ENCODE peak calls at places on chromosomes 13 and 19, in six cellular contexts. One of them, this sample, is unnamed.

GRCh38 chr13:20160346-20161274 is at the start of gene GJA3:
- DNase-seq in H9: peak; percentile 77
- DNase-seq in mesendoderm: peak; percentile 54
- DNase-seq in IMR-90: peak; percentile 39
- DNase-seq in neuronal stem cell: peak; percentile 71
- DNase-seq in H1: peak; percentile 81
- DNase-seq in this sample: peak; percentile 40

GRCh38 chr19:38506723-38507550 is 73.4 kb downstream of the RYR1 start:
- DNase-seq in H9: peak; percentile 98
- DNase-seq in mesendoderm: peak; percentile 94
- DNase-seq in IMR-90: no peak
- DNase-seq in neuronal stem cell: peak; percentile 48
- DNase-seq in H1: peak; percentile 99
- DNase-seq in this sample: peak; percentile 74

GRCh38 chr13:113545931-113546516 is 38.5 kb upstream of the TFDP1 start:
- DNase-seq in H9: peak; percentile 19
- DNase-seq in mesendoderm: no peak
- DNase-seq in IMR-90: no peak
- DNase-seq in neuronal stem cell: no peak
- DNase-seq in H1: peak; percentile 45
- DNase-seq in this sample: no peak

GRCh38 chr19:16419671-16420394 is 51.9 kb downstream of the EPS15L1 start:
- DNase-seq in H9: peak; percentile 80
- DNase-seq in mesendoderm: peak; percentile 61
- DNase-seq in IMR-90: no peak
- DNase-seq in neuronal stem cell: no peak
- DNase-seq in H1: no peak
- DNase-seq in this sample: peak; percentile 65

GRCh38 chr13:45654633-45655349 is 39.3 kb upstream of the ERICH6B start:
- DNase-seq in H9: no peak
- DNase-seq in mesendoderm: no peak
- DNase-seq in IMR-90: no peak
- DNase-seq in neuronal stem cell: no peak
- DNase-seq in H1: no peak
- DNase-seq in this sample: no peak

GRCh38 chr19:4713384-4713951 is 10.2 kb downstream of the DPP9 start:
- DNase-seq in H9: no peak
- DNase-seq in mesendoderm: no peak
- DNase-seq in IMR-90: peak; percentile 97
- DNase-seq in neuronal stem cell: no peak
- DNase-seq in H1: no peak
- DNase-seq in this sample: peak; percentile 91

GRCh38 chr13:34750078-34750703 is 191.9 kb upstream of the NBEA start:
- DNase-seq in H9: peak; percentile 62
- DNase-seq in mesendoderm: peak; percentile 86
- DNase-seq in IMR-90: no peak
- DNase-seq in neuronal stem cell: peak; percentile 20
- DNase-seq in H1: peak; percentile 66
- DNase-seq in this sample: no peak

GRCh38 chr19:15730538-15730937 is 2.7 kb downstream of the OR10H2 start:
- DNase-seq in H9: no peak
- DNase-seq in mesendoderm: no peak
- DNase-seq in IMR-90: no peak
- DNase-seq in neuronal stem cell: no peak
- DNase-seq in H1: no peak
- DNase-seq in this sample: no peak

GRCh38 chr13:75415720-75416119 is 66.2 kb downstream of the TBC1D4 start:
- DNase-seq in H9: no peak
- DNase-seq in mesendoderm: no peak
- DNase-seq in IMR-90: peak; percentile 89
- DNase-seq in neuronal stem cell: no peak
- DNase-seq in H1: no peak
- DNase-seq in this sample: peak; percentile 76

GRCh38 chr13:110875243-110875642 is 39.6 kb downstream of the ANKRD10 start:
- DNase-seq in H9: no peak
- DNase-seq in mesendoderm: no peak
- DNase-seq in IMR-90: no peak
- DNase-seq in neuronal stem cell: no peak
- DNase-seq in H1: no peak
- DNase-seq in this sample: no peak

GRCh38 chr19:47514151-47514868 is 553 bp downstream of the NAPA start:
- DNase-seq in H9: no peak
- DNase-seq in mesendoderm: no peak
- DNase-seq in IMR-90: no peak
- DNase-seq in neuronal stem cell: no peak
- DNase-seq in H1: no peak
- DNase-seq in this sample: peak; percentile 23

GRCh38 chr13:114141261-114141996 is 9.0 kb upstream of the RASA3 start:
- DNase-seq in H9: no peak
- DNase-seq in mesendoderm: no peak
- DNase-seq in IMR-90: no peak
- DNase-seq in neuronal stem cell: no peak
- DNase-seq in H1: no peak
- DNase-seq in this sample: no peak

GRCh38 chr19:28898279-28898678 is 314.7 kb downstream of the UQCRFS1 start:
- DNase-seq in H9: no peak
- DNase-seq in mesendoderm: no peak
- DNase-seq in IMR-90: peak; percentile 43
- DNase-seq in neuronal stem cell: no peak
- DNase-seq in H1: no peak
- DNase-seq in this sample: no peak

GRCh38 chr19:8004723-8005513 is 523 bp downstream of the ELAVL1 start:
- DNase-seq in H9: no peak
- DNase-seq in mesendoderm: peak; percentile 20
- DNase-seq in IMR-90: peak; percentile 21
- DNase-seq in neuronal stem cell: no peak
- DNase-seq in H1: no peak
- DNase-seq in this sample: peak; percentile 59

GRCh38 chr19:51948979-51949378 is 21.7 kb downstream of the ZNF613 start:
- DNase-seq in H9: no peak
- DNase-seq in mesendoderm: no peak
- DNase-seq in IMR-90: peak; percentile 23
- DNase-seq in neuronal stem cell: no peak
- DNase-seq in H1: no peak
- DNase-seq in this sample: no peak

GRCh38 chr13:32121316-32121715 is 89.7 kb downstream of the FRY start:
- DNase-seq in H9: no peak
- DNase-seq in mesendoderm: no peak
- DNase-seq in IMR-90: no peak
- DNase-seq in neuronal stem cell: no peak
- DNase-seq in H1: no peak
- DNase-seq in this sample: no peak

DNA sequence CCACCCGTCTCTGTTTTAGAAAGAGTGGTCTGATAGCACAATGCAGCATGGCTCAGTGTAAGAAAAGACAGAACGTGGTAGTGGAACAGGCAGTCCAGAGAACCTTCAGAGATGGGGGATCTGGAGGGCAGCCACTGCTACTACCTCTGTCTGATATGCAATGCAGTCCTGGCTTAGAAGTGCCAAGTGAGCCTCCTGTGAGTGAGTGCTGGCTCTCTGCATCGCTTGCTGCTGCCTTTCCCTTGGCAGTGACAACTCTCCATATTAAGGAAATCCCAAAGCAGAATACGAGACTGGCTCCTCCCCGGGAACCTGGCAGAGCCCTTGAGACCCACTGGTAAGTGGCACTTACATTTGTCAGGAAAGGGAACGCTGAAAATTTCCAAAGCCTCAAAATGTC is 7.6 kb downstream of the DOCK9 start:
- DNase-seq in H9: no peak
- DNase-seq in mesendoderm: no peak
- DNase-seq in IMR-90: no peak
- DNase-seq in neuronal stem cell: no peak
- DNase-seq in H1: no peak
- DNase-seq in this sample: no peak
- H3K4ac ChIP-seq in H9: no peak overlapping the region
- H3K4ac ChIP-seq in mesendoderm: no peak overlapping the region
- H3K4ac ChIP-seq in IMR-90: peak overlapping the region; percentile 21
- H3K4ac ChIP-seq in neuronal stem cell: no peak overlapping the region
- H3K4ac ChIP-seq in H1: no peak overlapping the region
- H3K4ac ChIP-seq in this sample: no peak overlapping the region

GRCh38 chr13:97109256-97109655 is 112.9 kb upstream of the MBNL2 start:
- DNase-seq in H9: no peak
- DNase-seq in mesendoderm: no peak
- DNase-seq in IMR-90: no peak
- DNase-seq in neuronal stem cell: no peak
- DNase-seq in H1: no peak
- DNase-seq in this sample: no peak
- H2BK15ac ChIP-seq in H9: no peak overlapping the region
- H2BK15ac ChIP-seq in mesendoderm: no peak overlapping the region
- H2BK15ac ChIP-seq in IMR-90: no peak overlapping the region
- H2BK15ac ChIP-seq in neuronal stem cell: no peak overlapping the region
- H2BK15ac ChIP-seq in H1: no peak overlapping the region
- H2BK15ac ChIP-seq in this sample: no peak overlapping the region

DNA sequence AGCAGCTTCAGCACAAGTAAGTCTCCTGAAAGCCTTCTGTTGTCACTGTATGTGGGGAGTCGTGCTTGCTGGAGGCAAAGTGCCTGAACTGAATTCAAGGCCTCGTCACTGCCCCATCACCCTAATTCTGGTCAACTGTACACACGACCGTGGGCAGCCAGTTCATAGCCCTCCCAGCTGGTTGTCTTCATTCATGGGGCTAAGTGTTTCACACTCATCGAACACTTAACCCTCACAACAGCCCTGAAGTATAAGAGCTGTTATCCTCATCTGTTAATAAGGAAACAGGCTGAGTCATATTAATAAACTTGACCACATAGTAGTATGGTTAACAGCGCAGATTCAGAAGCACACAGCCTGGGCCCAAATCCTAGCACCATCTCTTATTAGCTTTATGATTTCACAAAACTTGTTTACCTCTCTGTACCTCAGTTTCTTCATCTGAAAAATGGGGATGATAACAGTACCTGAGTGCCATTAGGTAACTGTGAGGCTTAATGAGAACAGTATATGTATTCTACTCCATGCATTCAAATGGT is 66.7 kb downstream of the CDADC1 start:
- DNase-seq in H9: no peak
- DNase-seq in mesendoderm: no peak
- DNase-seq in IMR-90: peak; percentile 65
- DNase-seq in neuronal stem cell: no peak
- DNase-seq in H1: no peak
- DNase-seq in this sample: peak; percentile 89
- H3K4ac ChIP-seq in H9: no peak overlapping the region
- H3K4ac ChIP-seq in mesendoderm: no peak overlapping the region
- H3K4ac ChIP-seq in IMR-90: peak overlapping the region; percentile 98
- H3K4ac ChIP-seq in neuronal stem cell: no peak overlapping the region
- H3K4ac ChIP-seq in H1: no peak overlapping the region
- H3K4ac ChIP-seq in this sample: peak overlapping the region; percentile 65

DNA sequence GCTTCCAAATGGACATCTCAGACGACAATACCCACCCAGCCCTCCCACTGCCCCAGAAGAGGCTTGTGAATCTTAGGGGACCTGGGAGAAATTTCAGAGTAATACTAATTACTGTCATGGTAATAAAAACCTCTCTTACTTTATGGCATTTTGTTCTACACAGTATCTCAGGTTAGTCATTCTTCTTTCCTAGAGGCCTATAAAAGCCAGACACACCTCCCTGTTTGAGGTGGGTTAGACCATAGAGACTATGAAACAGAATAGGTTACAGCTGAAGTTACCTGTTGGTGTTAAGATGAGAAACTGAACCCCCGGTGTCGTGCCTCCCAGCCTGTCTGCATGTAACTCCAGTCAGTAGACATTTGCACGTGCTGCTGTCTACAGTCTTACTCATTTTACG is 113.9 kb downstream of the SLC7A1 start:
- DNase-seq in H9: no peak
- DNase-seq in mesendoderm: no peak
- DNase-seq in IMR-90: no peak
- DNase-seq in neuronal stem cell: no peak
- DNase-seq in H1: no peak
- DNase-seq in this sample: no peak
- H2BK15ac ChIP-seq in H9: no peak overlapping the region
- H2BK15ac ChIP-seq in mesendoderm: no peak overlapping the region
- H2BK15ac ChIP-seq in IMR-90: no peak overlapping the region
- H2BK15ac ChIP-seq in neuronal stem cell: no peak overlapping the region
- H2BK15ac ChIP-seq in H1: no peak overlapping the region
- H2BK15ac ChIP-seq in this sample: no peak overlapping the region

GRCh38 chr19:41445575-41445974 is 2.6 kb downstream of the ERICH4 start:
- DNase-seq in H9: no peak
- DNase-seq in mesendoderm: no peak
- DNase-seq in IMR-90: no peak
- DNase-seq in neuronal stem cell: no peak
- DNase-seq in H1: peak; percentile 27
- DNase-seq in this sample: no peak

GRCh38 chr19:41447732-41448332 is 4.9 kb downstream of the ERICH4 start:
- DNase-seq in H9: no peak
- DNase-seq in mesendoderm: no peak
- DNase-seq in IMR-90: no peak
- DNase-seq in neuronal stem cell: no peak
- DNase-seq in H1: no peak
- DNase-seq in this sample: no peak

GRCh38 chr19:41452584-41453275 is 9.8 kb downstream of the ERICH4 start:
- DNase-seq in H9: no peak
- DNase-seq in mesendoderm: no peak
- DNase-seq in IMR-90: no peak
- DNase-seq in neuronal stem cell: no peak
- DNase-seq in H1: no peak
- DNase-seq in this sample: no peak

GRCh38 chr19:41449079-41449864 is 6.3 kb downstream of the ERICH4 start:
- DNase-seq in H9: peak; percentile 91
- DNase-seq in mesendoderm: peak; percentile 87
- DNase-seq in IMR-90: peak; percentile 61
- DNase-seq in neuronal stem cell: peak; percentile 79
- DNase-seq in H1: peak; percentile 90
- DNase-seq in this sample: peak; percentile 68

DNA sequence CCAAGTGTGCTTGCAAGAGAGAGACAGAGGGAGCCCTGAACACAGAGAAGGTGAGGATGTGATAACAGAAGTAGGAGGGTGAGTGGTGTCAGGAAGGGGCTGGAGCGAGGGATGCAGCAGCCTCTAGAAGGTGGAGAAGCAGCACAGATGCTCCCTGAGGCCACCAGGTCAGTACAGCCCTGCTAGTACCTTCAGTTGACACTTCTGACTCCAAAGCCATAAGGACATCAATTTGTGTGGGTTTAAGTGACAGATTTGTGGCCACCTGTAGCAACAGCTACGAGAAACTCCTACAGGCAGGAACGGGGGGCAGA is 6.9 kb downstream of the ERICH4 start:
- DNase-seq in H9: no peak
- DNase-seq in mesendoderm: no peak
- DNase-seq in IMR-90: no peak
- DNase-seq in neuronal stem cell: no peak
- DNase-seq in H1: no peak
- DNase-seq in this sample: no peak
- H3K4ac ChIP-seq in H9: no peak overlapping the region
- H3K4ac ChIP-seq in mesendoderm: no peak overlapping the region
- H3K4ac ChIP-seq in IMR-90: no peak overlapping the region
- H3K4ac ChIP-seq in neuronal stem cell: no peak overlapping the region
- H3K4ac ChIP-seq in H1: no peak overlapping the region
- H3K4ac ChIP-seq in this sample: no peak overlapping the region

DNA sequence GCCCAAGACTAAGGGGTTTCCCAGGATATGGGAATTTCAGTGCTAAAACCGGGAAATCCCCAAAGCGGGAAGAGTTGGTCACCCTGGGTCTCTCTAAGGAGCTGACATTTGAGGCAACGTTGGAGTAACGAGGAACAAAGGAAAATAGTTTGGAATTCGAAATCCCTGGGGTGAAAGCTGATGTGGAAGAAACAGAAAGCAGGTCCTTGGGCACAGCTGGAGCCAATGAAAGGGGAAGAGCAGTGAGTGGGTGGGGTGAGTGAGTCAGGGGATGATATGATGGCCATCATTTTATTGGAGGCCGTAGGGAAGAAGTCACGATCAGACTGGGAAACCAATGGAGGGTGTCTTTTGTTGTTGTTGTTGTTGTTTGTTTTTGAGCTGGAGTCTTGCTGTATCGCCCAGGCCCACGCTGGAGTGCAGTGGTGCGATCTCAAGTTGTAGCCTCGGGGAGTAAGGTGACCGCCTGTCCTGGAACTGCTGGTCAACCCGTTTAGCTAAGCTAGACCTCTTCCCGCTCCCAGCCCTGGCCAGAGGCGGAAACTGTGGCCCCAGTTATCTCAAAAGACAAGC is 3.4 kb upstream of the RFX2 start:
- DNase-seq in H9: no peak
- DNase-seq in mesendoderm: no peak
- DNase-seq in IMR-90: no peak
- DNase-seq in neuronal stem cell: no peak
- DNase-seq in H1: no peak
- DNase-seq in this sample: no peak
- H2BK15ac ChIP-seq in H9: no peak overlapping the region
- H2BK15ac ChIP-seq in mesendoderm: no peak overlapping the region
- H2BK15ac ChIP-seq in IMR-90: peak overlapping the region; percentile 39
- H2BK15ac ChIP-seq in neuronal stem cell: no peak overlapping the region
- H2BK15ac ChIP-seq in H1: no peak overlapping the region
- H2BK15ac ChIP-seq in this sample: no peak overlapping the region

This sample was measured in mesenchymal stem cell.